ENCODE peak calls at places on chromosomes 11 and 22, in four cellular contexts. R, P, T and I are unnamed samples.

GRCh38 chr11:114172055-114172861 is 112.7 kb downstream of the ZBTB16 start:
- DNase-seq in R (no peak), P (no peak), T (no peak), I (no peak)

GRCh38 chr11:20474176-20474950 is 86.8 kb downstream of the PRMT3 start:
- DNase-seq in R (no peak), P (no peak), T (no peak), I (no peak)

GRCh38 chr11:66328036-66328306 is 8.3 kb downstream of the RIN1 start:
- DNase-seq in R (no peak), P (peak; percentile 42), T (no peak), I (peak; percentile 71)

GRCh38 chr11:129323896-129324522 is 51.6 kb upstream of the BARX2 start:
- DNase-seq in R (peak; percentile 17), P (peak; percentile 27), T (peak; percentile 30), I (no peak)

GRCh38 chr11:103894034-103894433 is 142.4 kb upstream of the DDI1 start:
- DNase-seq in R (no peak), P (no peak), T (no peak), I (no peak)

GRCh38 chr11:61083601-61084147 is 18.6 kb upstream of the CD5 start:
- DNase-seq in R (no peak), P (no peak), T (no peak), I (no peak)

GRCh38 chr11:28621648-28622215 is 513.5 kb downstream of the METTL15 start:
- DNase-seq in R (no peak), P (no peak), T (peak; percentile 9), I (no peak)

GRCh38 chr11:560305-561147 is at the start of the genes LMNTD2 and RASSF7:
- DNase-seq in R (peak; percentile 84), P (peak; percentile 95), T (peak; percentile 97), I (peak; percentile 93)

GRCh38 chr11:111447931-111448330 is 64.3 kb downstream of the BTG4 start:
- DNase-seq in R (no peak), P (no peak), T (no peak), I (no peak)

GRCh38 chr11:12698049-12698448 is 23.8 kb downstream of the TEAD1 start:
- DNase-seq in R (no peak), P (no peak), T (no peak), I (no peak)

GRCh38 chr22:48926663-48927062 is 901.0 kb downstream of the BRD1 start:
- DNase-seq in R (no peak), P (no peak), T (no peak), I (no peak)

GRCh38 chr11:130548491-130548833 is 100.0 kb downstream of the ADAMTS15 start:
- DNase-seq in R (no peak), P (no peak), T (no peak), I (no peak)

GRCh38 chr11:2706321-2706720 is 6.5 kb upstream of the KCNQ1OT1 start:
- DNase-seq in R (no peak), P (no peak), T (no peak), I (no peak)

GRCh38 chr22:17158568-17159503 is at the start of gene HDHD5:
- DNase-seq in R (peak; percentile 88), P (peak; percentile 94), T (peak; percentile 88), I (peak; percentile 84)

GRCh38 chr11:13429836-13430235 is 33.2 kb downstream of the BTBD10 start:
- DNase-seq in R (no peak), P (no peak), T (no peak), I (no peak)

GRCh38 chr11:68010058-68011041 is at the start of gene ALDH3B1:
- DNase-seq in R (peak; percentile 97), P (peak; percentile 92), T (peak; percentile 94), I (no peak)

GRCh38 chr22:45844949-45845613 is 131.9 kb downstream of the WNT7B start:
- DNase-seq in R (no peak), P (no peak), T (no peak), I (no peak)
- TF ChIP-seq CTCF in R (no peak), P (no peak), T (no peak), I (no peak)

GRCh38 chr11:96287796-96288439 is 55.1 kb downstream of the MAML2 start:
- DNase-seq in R (no peak), P (no peak), T (no peak), I (no peak)
- TF ChIP-seq CTCF in R (no peak), P (no peak), T (no peak), I (no peak)

GRCh38 chr22:31490496-31490925 is 869 bp upstream of the EIF4ENIF1 start:
- DNase-seq in R (no peak), P (peak; percentile 78), T (peak; percentile 51), I (peak; percentile 41)
- TF ChIP-seq CTCF in R (no peak), P (peak; percentile 5), T (no peak), I (no peak)

GRCh38 chr11:5992604-5993251 is 5.9 kb upstream of the OR52L1 start:
- DNase-seq in R (no peak), P (no peak), T (peak; percentile 10), I (no peak)
- TF ChIP-seq CTCF in R (peak; percentile 45), P (peak; percentile 43), T (no peak), I (peak; percentile 14)

DNA sequence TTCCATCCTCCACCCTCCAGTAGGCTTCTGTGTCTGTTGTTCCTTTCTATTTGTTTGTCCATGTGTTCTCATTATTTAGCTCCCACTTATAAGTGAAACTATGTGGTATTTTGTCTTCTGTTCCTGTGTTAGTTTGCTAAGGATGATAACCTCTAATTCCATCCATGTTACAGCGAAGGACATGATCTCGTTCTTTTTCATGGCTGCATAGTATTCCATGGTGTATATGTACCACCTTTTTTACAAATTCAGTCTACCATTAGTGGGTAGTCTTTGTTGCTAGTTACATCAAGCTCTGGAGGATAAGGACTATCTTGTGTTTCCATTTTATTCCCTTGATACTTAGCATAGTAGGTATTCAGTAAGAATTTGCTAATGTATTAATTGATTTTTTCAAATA is 664.2 kb upstream of the FAT3 start:
- DNase-seq in R (no peak), P (no peak), T (no peak), I (no peak)
- TF ChIP-seq CTCF in R (no peak), P (no peak), T (no peak), I (no peak)

GRCh38 chr11:108206969-108207682 is 15.3 kb downstream of the NPAT start:
- DNase-seq in R (no peak), P (no peak), T (no peak), I (no peak)
- TF ChIP-seq CTCF in R (no peak), P (no peak), T (no peak), I (no peak)